ENCODE peak calls at places on chromosomes 6 and 20, in five cellular contexts. O is stimulated activated CD4-positive, alpha-beta T cell treated with anti-CD3 and anti-CD28 coated beads, Interleukin-2, amount 100 ng/mL, for 48 hours; X is NCI-H510A; Q is germinal center; C is progenitor cell of endocrine pancreas. D is an unnamed sample.

GRCh38 chr6:84411060-84411629 is 183.7 kb upstream of the CEP162 start:
- DNase-seq in O (no peak), X (no peak), Q (no peak), C (no peak), D (no peak)

GRCh38 chr20:18739785-18740184 is 73.8 kb upstream of the SCP2D1 start:
- DNase-seq in O (no peak), X (no peak), Q (no peak), C (no peak), D (peak)

GRCh38 chr6:52403627-52404026 is 16.5 kb upstream of the EFHC1 start:
- DNase-seq in O (no peak), X (no peak), Q (no peak), C (no peak), D (no peak)

GRCh38 chr20:35466856-35467255 is 11.5 kb downstream of the CEP250 start:
- DNase-seq in O (no peak), X (no peak), Q (no peak), C (no peak), D (no peak)

GRCh38 chr20:38485041-38485440 is 12.4 kb downstream of the RALGAPB start:
- DNase-seq in O (no peak), X (no peak), Q (no peak), C (no peak), D (no peak)

GRCh38 chr6:137811121-137811911 is 55.7 kb upstream of the TNFAIP3 start:
- DNase-seq in O (peak), X (no peak), Q (peak), C (no peak), D (peak)

GRCh38 chr20:14877616-14878015 is 540.2 kb upstream of the FLRT3 start:
- DNase-seq in O (no peak), X (no peak), Q (no peak), C (no peak), D (no peak)

GRCh38 chr20:44701889-44702288 is 13.3 kb upstream of the CCN5 start:
- DNase-seq in O (no peak), X (no peak), Q (no peak), C (no peak), D (no peak)

GRCh38 chr20:14928083-14928482 is 590.7 kb upstream of the FLRT3 start:
- DNase-seq in O (no peak), X (peak), Q (no peak), C (no peak), D (no peak)

GRCh38 chr20:15491564-15491963 is 1081.7 kb downstream of the KIF16B start:
- DNase-seq in O (no peak), X (no peak), Q (no peak), C (no peak), D (no peak)

GRCh38 chr6:126102358-126102757 is 116.0 kb downstream of the TRMT11 start:
- DNase-seq in O (no peak), X (no peak), Q (no peak), C (no peak), D (no peak)

GRCh38 chr6:25007269-25007699 is 71.5 kb upstream of the RIPOR2 start:
- DNase-seq in O (no peak), X (no peak), Q (no peak), C (no peak), D (no peak)

GRCh38 chr6:45677381-45677992 is 299.8 kb upstream of the SUPT3H start:
- DNase-seq in O (no peak), X (no peak), Q (peak), C (no peak), D (no peak)